ENCODE peak calls at places on chromosomes 4 and X, in four cellular contexts. Z, E, S and B are unnamed samples. For H3K79me2, the result is how much of the 10 kb centered on the place peaks cover.

GRCh38 chr4:173413043-173413442 is 14.1 kb upstream of the SCRG1 start:
- DNase-seq in Z (no peak), E (no peak), S (no peak), B (no peak)

GRCh38 chrX:103157511-103158316 is 57.2 kb upstream of the BEX4 start:
- DNase-seq in Z (no peak), E (no peak), S (peak), B (peak)

GRCh38 chrX:2188316-2188715 is 312.5 kb downstream of the DHRSX start:
- DNase-seq in Z (no peak), E (no peak), S (no peak), B (peak)

GRCh38 chr4:752196-752861 is 46.7 kb downstream of the PCGF3 start:
- DNase-seq in Z (no peak), E (no peak), S (no peak), B (no peak)

GRCh38 chrX:1244164-1245076 is 24.2 kb upstream of the CSF2RA start:
- DNase-seq in Z (peak), E (no peak), S (no peak), B (peak)

GRCh38 chrX:49761481-49761880 is 65.7 kb upstream of the PAGE1 start:
- DNase-seq in Z (no peak), E (no peak), S (peak), B (peak)

GRCh38 chr4:109826719-109827118 is 1.1 kb upstream of the RRH start:
- DNase-seq in Z (no peak), E (no peak), S (peak), B (no peak)

GRCh38 chr4:74640111-74640903 is 154.0 kb downstream of the BTC start:
- DNase-seq in Z (no peak), E (no peak), S (no peak), B (no peak)

GRCh38 chrX:18422325-18422724 is 3.1 kb upstream of the CDKL5 start:
- DNase-seq in Z (no peak), E (no peak), S (peak), B (no peak)

GRCh38 chrX:39862958-39863357 is 234.8 kb downstream of the BCOR start:
- DNase-seq in Z (no peak), E (no peak), S (no peak), B (no peak)
- H3K79me2 ChIP-seq in Z (under half), E (under half), S (under half), B (under half)

GRCh38 chr4:78775278-78776030 is 696 bp upstream of the BMP2K start:
- DNase-seq in Z (peak), E (peak), S (peak), B (peak)
- H3K23ac ChIP-seq in Z (no peak), E (no peak), S (no peak), B (peak)

GRCh38 chr4:128973384-128973783 is 120.0 kb downstream of the SCLT1 start:
- DNase-seq in Z (no peak), E (no peak), S (no peak), B (no peak)

GRCh38 chr4:128979934-128980333 is 113.4 kb downstream of the SCLT1 start:
- DNase-seq in Z (no peak), E (no peak), S (peak), B (no peak)

GRCh38 chr4:128978985-128979384 is 114.4 kb downstream of the SCLT1 start:
- DNase-seq in Z (no peak), E (no peak), S (no peak), B (no peak)

DNA sequence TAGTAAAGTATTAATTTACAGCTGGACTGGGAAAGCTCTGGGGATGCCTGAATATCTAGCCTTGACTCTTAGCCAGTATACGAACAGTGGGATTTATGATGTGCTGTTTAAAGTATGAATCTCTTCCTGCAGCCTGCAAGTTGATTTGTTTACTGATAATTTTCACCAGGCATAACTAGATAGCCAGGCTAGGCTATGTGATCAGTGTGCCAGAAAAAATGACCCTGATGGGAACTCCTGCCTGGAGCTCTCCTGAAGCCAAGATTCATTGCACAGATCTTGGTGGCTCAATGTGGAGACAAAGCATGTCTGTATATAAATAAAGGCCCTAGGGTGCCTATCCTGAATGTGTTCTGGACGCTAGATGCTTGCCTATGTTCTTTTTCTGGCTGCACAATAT is 119.1 kb downstream of the SCLT1 start:
- DNase-seq in Z (no peak), E (no peak), S (no peak), B (no peak)
- H3K4ac ChIP-seq in Z (no peak), E (no peak), S (no peak), B (no peak)

GRCh38 chrX:148573119-148573518 is 72.7 kb downstream of the AFF2 start:
- DNase-seq in Z (peak), E (no peak), S (no peak), B (peak)

GRCh38 chrX:148582353-148582752 is 81.9 kb downstream of the AFF2 start:
- DNase-seq in Z (no peak), E (no peak), S (no peak), B (no peak)

GRCh38 chrX:148574247-148574973 is 74.0 kb downstream of the AFF2 start:
- DNase-seq in Z (no peak), E (no peak), S (no peak), B (no peak)

GRCh38 chrX:148580016-148580415 is 79.6 kb downstream of the AFF2 start:
- DNase-seq in Z (no peak), E (no peak), S (no peak), B (no peak)

GRCh38 chrX:148577711-148578110 is 77.3 kb downstream of the AFF2 start:
- DNase-seq in Z (no peak), E (no peak), S (no peak), B (no peak)
- H3K79me2 ChIP-seq in Z (under half), E (under half), S (under half), B (under half)

GRCh38 chr4:124710911-124711310 is 1.6 kb downstream of the ANKRD50 start:
- DNase-seq in Z (no peak), E (no peak), S (no peak), B (no peak)

GRCh38 chr4:124710253-124710849 is 2.2 kb downstream of the ANKRD50 start:
- DNase-seq in Z (no peak), E (no peak), S (peak), B (peak)

GRCh38 chr4:124713213-124713592 is 671 bp upstream of the ANKRD50 start:
- DNase-seq in Z (peak), E (peak), S (peak), B (no peak)

GRCh38 chr4:124712417-124713212 is at the start of gene ANKRD50:
- DNase-seq in Z (peak), E (peak), S (peak), B (peak)

DNA sequence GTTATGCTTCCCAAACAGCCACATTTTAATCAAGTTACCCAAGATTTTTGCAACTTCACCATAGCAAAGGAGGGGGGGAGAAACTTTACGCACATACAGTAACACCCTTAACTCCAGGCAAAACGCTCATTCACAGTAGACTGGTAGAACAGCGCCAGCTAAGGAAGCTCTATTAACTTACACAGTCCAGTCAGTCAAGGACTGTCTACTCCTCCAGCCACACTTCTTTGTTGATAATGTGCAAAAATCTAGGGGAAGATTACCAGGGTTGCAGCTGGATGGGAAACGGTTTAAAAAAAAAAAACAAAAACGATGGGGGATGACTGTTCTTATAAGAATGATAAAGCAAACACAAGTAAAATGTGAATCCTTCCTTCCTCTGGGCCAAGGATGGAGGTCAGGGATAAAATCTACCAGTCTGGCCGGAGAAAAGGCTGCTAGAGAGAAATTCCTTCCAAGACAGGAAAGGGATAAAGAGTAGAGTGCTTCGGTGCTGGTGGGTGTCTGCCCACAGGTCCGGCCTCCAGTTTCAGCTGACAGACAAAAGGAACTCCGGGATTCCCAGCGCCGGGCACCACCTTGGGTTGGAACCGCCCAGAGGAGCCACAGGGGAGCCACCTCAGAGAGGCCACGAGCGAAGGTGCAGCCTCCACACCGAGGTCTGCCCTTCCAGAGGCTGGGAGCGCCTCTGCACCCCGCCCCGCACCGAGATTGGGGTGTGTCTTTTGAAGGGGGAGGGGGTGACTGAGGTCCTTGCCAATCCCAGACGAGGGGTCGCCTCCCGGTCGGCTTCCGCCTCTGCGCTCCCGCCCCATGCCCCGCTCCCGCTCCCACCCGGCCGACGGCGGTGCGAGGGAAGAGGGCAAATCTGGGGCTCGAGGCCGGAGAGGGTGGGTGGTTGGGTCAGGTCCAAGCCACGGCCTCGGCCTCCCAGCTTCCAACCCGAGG is 789 bp downstream of the ANKRD50 start:
- DNase-seq in Z (peak), E (peak), S (peak), B (peak)
- H3K23ac ChIP-seq in Z (no peak), E (no peak), S (no peak), B (no peak)

GRCh38 chr4:41723286-41723685 is 25.2 kb downstream of the PHOX2B start:
- DNase-seq in Z (no peak), E (no peak), S (no peak), B (no peak)
- H3K4ac ChIP-seq in Z (no peak), E (no peak), S (no peak), B (no peak)

GRCh38 chr4:94523033-94523590 is 71.4 kb downstream of the PDLIM5 start:
- DNase-seq in Z (no peak), E (no peak), S (no peak), B (no peak)
- H3K79me2 ChIP-seq in Z (under half), E (under half), S (under half), B (under half)

GRCh38 chr4:152536545-152537182 is 772 bp upstream of the FBXW7 start:
- DNase-seq in Z (no peak), E (no peak), S (no peak), B (no peak)
- H3K23ac ChIP-seq in Z (no peak), E (no peak), S (no peak), B (peak)